ENCODE peak calls at places on chromosomes 16 and 17, in ten cellular contexts. One of them, this sample, is unnamed.

GRCh38 chr17:2542056-2542455 is 30.4 kb upstream of the METTL16 start:
- DNase-seq in stimulated activated CD8-positive, alpha-beta memory T cell treated with anti-CD3 and anti-CD28 coated beads, Interleukin-7, amount 100 ng/mL, for 1 hour: no peak
- DNase-seq in body of pancreas: no peak
- DNase-seq in pulmonary artery endothelial cell: no peak
- DNase-seq in B cell: no peak
- DNase-seq in progenitor cell of endocrine pancreas: no peak
- DNase-seq in DMS79: no peak
- DNase-seq in omental fat pad: no peak
- DNase-seq in iPS DF 6.9: no peak
- DNase-seq in memory B cell: no peak
- DNase-seq in this sample: no peak

GRCh38 chr17:18159551-18160120 is 24.0 kb upstream of the ALKBH5 start:
- DNase-seq in iPS DF 6.9: no peak
- DNase-seq in progenitor cell of endocrine pancreas: no peak
- DNase-seq in omental fat pad: no peak
- DNase-seq in B cell: no peak
- DNase-seq in memory B cell: no peak
- DNase-seq in stimulated activated CD8-positive, alpha-beta memory T cell treated with anti-CD3 and anti-CD28 coated beads, Interleukin-7, amount 100 ng/mL, for 1 hour: no peak
- DNase-seq in DMS79: no peak
- DNase-seq in body of pancreas: no peak
- DNase-seq in pulmonary artery endothelial cell: no peak
- DNase-seq in this sample: no peak

GRCh38 chr16:82660078-82660645 is 33.4 kb downstream of the CDH13 start:
- DNase-seq in progenitor cell of endocrine pancreas: no peak
- DNase-seq in B cell: no peak
- DNase-seq in stimulated activated CD8-positive, alpha-beta memory T cell treated with anti-CD3 and anti-CD28 coated beads, Interleukin-7, amount 100 ng/mL, for 1 hour: no peak
- DNase-seq in body of pancreas: no peak
- DNase-seq in DMS79: no peak
- DNase-seq in memory B cell: no peak
- DNase-seq in iPS DF 6.9: no peak
- DNase-seq in pulmonary artery endothelial cell: no peak
- DNase-seq in omental fat pad: no peak
- DNase-seq in this sample: no peak

GRCh38 chr17:76155988-76156661 is 15.1 kb upstream of the FOXJ1 start:
- DNase-seq in B cell: no peak
- DNase-seq in omental fat pad: no peak
- DNase-seq in body of pancreas: no peak
- DNase-seq in iPS DF 6.9: no peak
- DNase-seq in stimulated activated CD8-positive, alpha-beta memory T cell treated with anti-CD3 and anti-CD28 coated beads, Interleukin-7, amount 100 ng/mL, for 1 hour: no peak
- DNase-seq in memory B cell: no peak
- DNase-seq in DMS79: no peak
- DNase-seq in pulmonary artery endothelial cell: no peak
- DNase-seq in progenitor cell of endocrine pancreas: no peak
- DNase-seq in this sample: no peak

GRCh38 chr17:19433240-19433639 is 22.2 kb downstream of the RNF112 start:
- DNase-seq in memory B cell: no peak
- DNase-seq in omental fat pad: no peak
- DNase-seq in stimulated activated CD8-positive, alpha-beta memory T cell treated with anti-CD3 and anti-CD28 coated beads, Interleukin-7, amount 100 ng/mL, for 1 hour: no peak
- DNase-seq in iPS DF 6.9: no peak
- DNase-seq in body of pancreas: no peak
- DNase-seq in B cell: no peak
- DNase-seq in progenitor cell of endocrine pancreas: no peak
- DNase-seq in pulmonary artery endothelial cell: no peak
- DNase-seq in DMS79: no peak
- DNase-seq in this sample: peak; percentile 15

GRCh38 chr16:14013571-14014283 is 57.4 kb upstream of the MRTFB start:
- DNase-seq in progenitor cell of endocrine pancreas: no peak
- DNase-seq in stimulated activated CD8-positive, alpha-beta memory T cell treated with anti-CD3 and anti-CD28 coated beads, Interleukin-7, amount 100 ng/mL, for 1 hour: no peak
- DNase-seq in omental fat pad: no peak
- DNase-seq in memory B cell: no peak
- DNase-seq in DMS79: peak; percentile 88
- DNase-seq in body of pancreas: peak; percentile 58
- DNase-seq in B cell: no peak
- DNase-seq in iPS DF 6.9: no peak
- DNase-seq in pulmonary artery endothelial cell: no peak
- DNase-seq in this sample: no peak

GRCh38 chr17:22694362-22695227 is 1002.3 kb downstream of the KCNJ18 start:
- DNase-seq in pulmonary artery endothelial cell: no peak
- DNase-seq in B cell: no peak
- DNase-seq in omental fat pad: no peak
- DNase-seq in memory B cell: no peak
- DNase-seq in stimulated activated CD8-positive, alpha-beta memory T cell treated with anti-CD3 and anti-CD28 coated beads, Interleukin-7, amount 100 ng/mL, for 1 hour: no peak
- DNase-seq in body of pancreas: no peak
- DNase-seq in DMS79: no peak
- DNase-seq in iPS DF 6.9: no peak
- DNase-seq in progenitor cell of endocrine pancreas: no peak
- DNase-seq in this sample: no peak

GRCh38 chr17:79188048-79188447 is 113.4 kb downstream of the ENGASE start:
- DNase-seq in progenitor cell of endocrine pancreas: peak; percentile 37
- DNase-seq in DMS79: no peak
- DNase-seq in pulmonary artery endothelial cell: no peak
- DNase-seq in B cell: peak; percentile 59
- DNase-seq in omental fat pad: no peak
- DNase-seq in body of pancreas: peak; percentile 12
- DNase-seq in iPS DF 6.9: no peak
- DNase-seq in memory B cell: peak; percentile 42
- DNase-seq in stimulated activated CD8-positive, alpha-beta memory T cell treated with anti-CD3 and anti-CD28 coated beads, Interleukin-7, amount 100 ng/mL, for 1 hour: no peak
- DNase-seq in this sample: no peak

GRCh38 chr16:75340715-75341500 is 89.5 kb upstream of the BCAR1 start:
- DNase-seq in omental fat pad: no peak
- DNase-seq in iPS DF 6.9: no peak
- DNase-seq in pulmonary artery endothelial cell: peak; percentile 98
- DNase-seq in body of pancreas: no peak
- DNase-seq in progenitor cell of endocrine pancreas: no peak
- DNase-seq in memory B cell: no peak
- DNase-seq in stimulated activated CD8-positive, alpha-beta memory T cell treated with anti-CD3 and anti-CD28 coated beads, Interleukin-7, amount 100 ng/mL, for 1 hour: no peak
- DNase-seq in B cell: no peak
- DNase-seq in DMS79: no peak
- DNase-seq in this sample: no peak

This sample was measured in cardiac septum.